ENCODE peak calls at places on chromosomes 11 and 22, in four cellular contexts. O is skeletal muscle cell, K is smooth muscle cell of the brain vasculature, Y is HCEC 1CT. T is an unnamed sample.

GRCh38 chr22:17804331-17805080 is 30.2 kb upstream of the BID start:
- DNase-seq in O (no peak), K (no peak), Y (no peak), T (no peak)

GRCh38 chr11:69301033-69301490 is 7.1 kb downstream of the MYEOV start:
- DNase-seq in O (no peak), K (no peak), Y (no peak), T (no peak)

GRCh38 chr22:46612904-46613605 is 7.1 kb upstream of the GRAMD4 start:
- DNase-seq in O (no peak), K (no peak), Y (no peak), T (peak)

GRCh38 chr11:1839924-1840779 is 1.4 kb downstream of the TNNI2 start:
- DNase-seq in O (no peak), K (no peak), Y (no peak), T (no peak)

GRCh38 chr11:72588656-72589410 is 85.4 kb downstream of the PDE2A start:
- DNase-seq in O (no peak), K (no peak), Y (no peak), T (no peak)

GRCh38 chr22:26610072-26610958 is 7.5 kb downstream of the CRYBB1 start:
- DNase-seq in O (peak), K (peak), Y (peak), T (peak)

GRCh38 chr11:34203377-34203801 is 98.0 kb downstream of the NAT10 start:
- DNase-seq in O (no peak), K (no peak), Y (no peak), T (no peak)

GRCh38 chr11:10452211-10452767 is 2.8 kb upstream of the AMPD3 start:
- DNase-seq in O (no peak), K (no peak), Y (no peak), T (no peak)

GRCh38 chr11:116927163-116927772 is 89.8 kb upstream of the APOA1 start:
- DNase-seq in O (no peak), K (no peak), Y (no peak), T (no peak)

GRCh38 chr11:73323464-73323863 is 15.4 kb downstream of the ARHGEF17 start:
- DNase-seq in O (no peak), K (no peak), Y (peak), T (peak)

GRCh38 chr11:88411265-88411664 is 73.7 kb upstream of the CTSC start:
- DNase-seq in O (peak), K (no peak), Y (peak), T (peak)

GRCh38 chr11:126059238-126059761 is 3.4 kb downstream of the CDON start:
- DNase-seq in O (no peak), K (no peak), Y (no peak), T (no peak)

GRCh38 chr22:19629331-19629719 is 85.0 kb upstream of the SEPTIN5 start:
- DNase-seq in O (no peak), K (no peak), Y (no peak), T (no peak)

GRCh38 chr11:60130496-60130895 is 42.0 kb downstream of the MS4A2 start:
- DNase-seq in O (no peak), K (no peak), Y (no peak), T (no peak)

GRCh38 chr22:46691571-46691970 is 46.5 kb downstream of the CERK start:
- DNase-seq in O (no peak), K (no peak), Y (no peak), T (no peak)

GRCh38 chr11:122809861-122810260 is 28.4 kb upstream of the CRTAM start:
- DNase-seq in O (no peak), K (no peak), Y (no peak), T (no peak)

GRCh38 chr11:119734788-119735187 is 5.8 kb upstream of the NECTIN1 start:
- DNase-seq in O (no peak), K (no peak), Y (no peak), T (no peak)

GRCh38 chr22:22552630-22553029 is 6.4 kb downstream of the PRAME start:
- DNase-seq in O (no peak), K (no peak), Y (no peak), T (no peak)

GRCh38 chr11:126585388-126586302 is 230.2 kb downstream of the ST3GAL4 start:
- DNase-seq in O (peak), K (peak), Y (peak), T (peak)

GRCh38 chr11:2517016-2517385 is 72.2 kb downstream of the KCNQ1 start:
- DNase-seq in O (no peak), K (no peak), Y (no peak), T (no peak)

GRCh38 chr22:27720860-27721259 is 80.7 kb downstream of the MN1 start:
- DNase-seq in O (no peak), K (no peak), Y (no peak), T (no peak)

GRCh38 chr11:120540744-120541143 is 29.2 kb downstream of the GRIK4 start:
- DNase-seq in O (no peak), K (no peak), Y (peak), T (peak)

GRCh38 chr11:125110506-125110905 is 920 bp downstream of the TMEM218 start:
- DNase-seq in O (no peak), K (no peak), Y (no peak), T (peak)

GRCh38 chr11:18012314-18012905 is 437 bp downstream of the SERGEF start:
- DNase-seq in O (no peak), K (no peak), Y (no peak), T (peak)

GRCh38 chr22:39868741-39869140 is 24.8 kb downstream of the ENTHD1 start:
- DNase-seq in O (no peak), K (no peak), Y (no peak), T (peak)

GRCh38 chr11:838441-839279 is 3.7 kb downstream of the POLR2L start:
- DNase-seq in O (no peak), K (no peak), Y (no peak), T (no peak)

GRCh38 chr11:126114486-126115252 is 52.0 kb upstream of the CDON start:
- DNase-seq in O (no peak), K (no peak), Y (no peak), T (no peak)

GRCh38 chr11:47617417-47617809 is 23.2 kb upstream of the C1QTNF4 start:
- DNase-seq in O (peak), K (no peak), Y (peak), T (peak)

GRCh38 chr11:76892305-76892704 is 31.6 kb downstream of the ACER3 start:
- DNase-seq in O (no peak), K (no peak), Y (no peak), T (no peak)

GRCh38 chr11:27718346-27718852 is 18.1 kb upstream of the BDNF start:
- DNase-seq in O (peak), K (no peak), Y (peak), T (peak)

GRCh38 chr22:42964994-42965699 is 49.8 kb downstream of the PACSIN2 start:
- DNase-seq in O (peak), K (no peak), Y (no peak), T (peak)

GRCh38 chr11:67287355-67288197 is 1.5 kb upstream of the ANKRD13D start:
- DNase-seq in O (no peak), K (no peak), Y (no peak), T (no peak)

GRCh38 chr11:68296344-68297051 is 15.9 kb upstream of the LRP5 start:
- DNase-seq in O (no peak), K (no peak), Y (no peak), T (no peak)

GRCh38 chr11:27551127-27551526 is 44.6 kb upstream of the LIN7C start:
- DNase-seq in O (no peak), K (no peak), Y (no peak), T (no peak)

GRCh38 chr22:28188480-28188879 is 269.4 kb upstream of the PITPNB start:
- DNase-seq in O (no peak), K (no peak), Y (no peak), T (no peak)

GRCh38 chr11:1338201-1339065 is 29.0 kb upstream of the TOLLIP start:
- DNase-seq in O (no peak), K (no peak), Y (no peak), T (no peak)

GRCh38 chr22:24994070-24994763 is 41.7 kb downstream of the KIAA1671 start:
- DNase-seq in O (no peak), K (no peak), Y (no peak), T (peak)

T was measured in fibroblast of lung.